ENCODE peak calls at places on chromosomes 16 and 17, in eight cellular contexts. E is activated CD4-positive, alpha-beta T cell treated with anti-CD3 and anti-CD28 coated beads for 24 hours; M is stimulated activated naive CD4-positive, alpha-beta T cell; P is HTR-8/SVneo; D is nucleus accumbens; W is prostate gland; I is GM04504; H is T-helper 1 cell. R is an unnamed sample.

GRCh38 chr16:14628806-14629611 is 1.1 kb downstream of the PARN start:
- DNase-seq in D (no peak), E (no peak), W (no peak), I (no peak), H (no peak), P (no peak), M (no peak), R (no peak)

GRCh38 chr16:74730049-74730683 is 29.5 kb upstream of the MLKL start:
- DNase-seq in D (no peak), W (peak), P (no peak), H (no peak), E (no peak), M (no peak), I (no peak), R (no peak)

GRCh38 chr17:27407916-27408846 is 48.1 kb upstream of the KSR1 start:
- DNase-seq in P (peak), W (no peak), E (no peak), H (no peak), M (no peak), I (no peak), D (no peak), R (peak)

GRCh38 chr16:74558873-74559272 is 48.0 kb downstream of the GLG1 start:
- DNase-seq in I (no peak), W (no peak), M (no peak), D (no peak), E (no peak), H (no peak), P (no peak), R (no peak)

GRCh38 chr16:73956592-73957495 is 339.8 kb upstream of the PSMD7 start:
- DNase-seq in I (peak), M (peak), E (peak), D (no peak), W (peak), P (peak), H (no peak), R (peak)

GRCh38 chr17:66466933-66467367 is 164.5 kb downstream of the PRKCA start:
- DNase-seq in E (peak), M (no peak), D (no peak), H (no peak), I (peak), P (peak), W (no peak), R (peak)

GRCh38 chr17:4604111-4604644 is 19.8 kb downstream of the SMTNL2 start:
- DNase-seq in E (no peak), I (no peak), D (no peak), M (no peak), P (no peak), W (no peak), H (no peak), R (peak)

GRCh38 chr16:585351-585750 is 4.5 kb upstream of the RAB40C start:
- DNase-seq in H (no peak), W (no peak), P (no peak), I (no peak), D (no peak), E (no peak), M (no peak), R (no peak)

GRCh38 chr17:81432873-81433451 is 37.7 kb downstream of the BAHCC1 start:
- DNase-seq in W (peak), D (no peak), H (no peak), M (no peak), I (no peak), P (no peak), E (no peak), R (no peak)

GRCh38 chr17:4326608-4327007 is 39.9 kb downstream of the UBE2G1 start:
- DNase-seq in P (no peak), W (no peak), H (no peak), M (no peak), E (no peak), D (no peak), I (no peak), R (no peak)

GRCh38 chr17:46026045-46026814 is 27.2 kb downstream of the STH start:
- DNase-seq in D (no peak), P (no peak), H (no peak), W (no peak), I (no peak), E (no peak), M (no peak), R (no peak)

GRCh38 chr17:80937501-80938356 is 53.9 kb upstream of the CHMP6 start:
- DNase-seq in I (no peak), E (no peak), W (no peak), D (no peak), M (no peak), P (no peak), H (no peak), R (no peak)

GRCh38 chr17:41695954-41696720 is 7.5 kb downstream of the EIF1 start:
- DNase-seq in M (peak), I (no peak), H (peak), E (peak), D (peak), W (no peak), P (peak), R (peak)

GRCh38 chr16:24598777-24599437 is 59.5 kb downstream of the RBBP6 start:
- DNase-seq in M (no peak), E (no peak), P (no peak), I (no peak), D (no peak), W (no peak), H (no peak), R (no peak)

GRCh38 chr17:31388770-31389672 is 2.5 kb upstream of the RAB11FIP4 start:
- DNase-seq in H (no peak), D (no peak), M (peak), E (peak), I (no peak), P (peak), W (no peak), R (no peak)

GRCh38 chr16:74761665-74762064 is 13.0 kb downstream of the FA2H start:
- DNase-seq in I (no peak), E (no peak), P (no peak), H (no peak), M (no peak), D (no peak), W (no peak), R (no peak)

GRCh38 chr16:75011634-75012307 is 12.9 kb downstream of the ZNRF1 start:
- DNase-seq in D (no peak), W (no peak), I (peak), M (no peak), E (no peak), P (peak), H (no peak), R (peak)

GRCh38 chr16:59892376-59892775 is 1158.3 kb upstream of the GOT2 start:
- DNase-seq in I (no peak), W (no peak), P (no peak), M (no peak), E (no peak), D (no peak), H (no peak), R (no peak)

GRCh38 chr16:728131-728889 is 1.4 kb downstream of the HAGHL start:
- DNase-seq in D (peak), P (peak), W (peak), H (peak), I (no peak), E (peak), M (peak), R (no peak)

GRCh38 chr17:43540821-43541674 is 5.1 kb downstream of the ETV4 start:
- DNase-seq in D (no peak), E (no peak), M (no peak), W (no peak), I (no peak), H (no peak), P (no peak), R (no peak)

GRCh38 chr16:66274335-66275110 is 92.0 kb upstream of the CDH5 start:
- DNase-seq in I (no peak), H (no peak), E (no peak), P (no peak), D (no peak), W (no peak), M (no peak), R (no peak)

R was measured in AG09319.